ENCODE peak calls at places on chromosome 21, in four cellular contexts. One of them, this sample, is unnamed.
A peak's percentile ranks its signal among the peaks of the same experiment; 100 is the strongest.

GRCh38 chr21:38773108-38774061 is 32.3 kb upstream of the ETS2 start:
- DNase-seq in esophagus squamous epithelium: no peak
- DNase-seq in ovary: no peak
- DNase-seq in body of pancreas: no peak
- DNase-seq in this sample: no peak

GRCh38 chr21:32184059-32184458 is 94.8 kb downstream of the MIS18A start:
- DNase-seq in esophagus squamous epithelium: no peak
- DNase-seq in ovary: no peak
- DNase-seq in body of pancreas: no peak
- DNase-seq in this sample: no peak

GRCh38 chr21:30740462-30740861 is 6.6 kb downstream of the KRTAP21-2 start:
- DNase-seq in esophagus squamous epithelium: no peak
- DNase-seq in ovary: no peak
- DNase-seq in body of pancreas: no peak
- DNase-seq in this sample: no peak

GRCh38 chr21:32826317-32827167 is 55.0 kb upstream of the PAXBP1 start:
- DNase-seq in esophagus squamous epithelium: no peak
- DNase-seq in ovary: peak; percentile 24
- DNase-seq in body of pancreas: peak; percentile 54
- DNase-seq in this sample: no peak

GRCh38 chr21:38506606-38507331 is 8.5 kb upstream of the ERG start:
- DNase-seq in esophagus squamous epithelium: no peak
- DNase-seq in ovary: no peak
- DNase-seq in body of pancreas: no peak
- DNase-seq in this sample: no peak

GRCh38 chr21:42108554-42108885 is 37.4 kb downstream of the UMODL1 start:
- DNase-seq in esophagus squamous epithelium: no peak
- DNase-seq in ovary: no peak
- DNase-seq in body of pancreas: no peak
- DNase-seq in this sample: no peak

GRCh38 chr21:38148046-38148445 is 108.7 kb upstream of the KCNJ15 start:
- DNase-seq in esophagus squamous epithelium: no peak
- DNase-seq in ovary: no peak
- DNase-seq in body of pancreas: no peak
- DNase-seq in this sample: no peak

GRCh38 chr21:36437745-36438128 is 42.2 kb downstream of the CLDN14 start:
- DNase-seq in esophagus squamous epithelium: no peak
- DNase-seq in ovary: no peak
- DNase-seq in body of pancreas: peak; percentile 45
- DNase-seq in this sample: peak; percentile 55

GRCh38 chr21:21137986-21138385 is 139.8 kb downstream of the NCAM2 start:
- DNase-seq in esophagus squamous epithelium: no peak
- DNase-seq in ovary: no peak
- DNase-seq in body of pancreas: no peak
- DNase-seq in this sample: no peak

GRCh38 chr21:25441835-25442234 is 165.4 kb downstream of the MRPL39 start:
- DNase-seq in esophagus squamous epithelium: no peak
- DNase-seq in ovary: no peak
- DNase-seq in body of pancreas: no peak
- DNase-seq in this sample: no peak

GRCh38 chr21:33360281-33360680 is 35.5 kb downstream of the IFNAR1 start:
- DNase-seq in esophagus squamous epithelium: no peak
- DNase-seq in ovary: no peak
- DNase-seq in body of pancreas: no peak
- DNase-seq in this sample: no peak

GRCh38 chr21:28257276-28257675 is 735.4 kb downstream of the LTN1 start:
- DNase-seq in esophagus squamous epithelium: no peak
- DNase-seq in ovary: no peak
- DNase-seq in body of pancreas: no peak
- DNase-seq in this sample: no peak

GRCh38 chr21:42820513-42821465 is 58.5 kb downstream of the WDR4 start:
- DNase-seq in esophagus squamous epithelium: no peak
- DNase-seq in ovary: no peak
- DNase-seq in body of pancreas: no peak
- DNase-seq in this sample: peak; percentile 46

GRCh38 chr21:42679319-42679981 is 26.0 kb downstream of the PDE9A start:
- DNase-seq in esophagus squamous epithelium: no peak
- DNase-seq in ovary: no peak
- DNase-seq in body of pancreas: no peak
- DNase-seq in this sample: no peak

GRCh38 chr21:42561742-42562141 is 48.1 kb downstream of the SLC37A1 start:
- DNase-seq in esophagus squamous epithelium: no peak
- DNase-seq in ovary: no peak
- DNase-seq in body of pancreas: peak; percentile 51
- DNase-seq in this sample: no peak

GRCh38 chr21:39071623-39072214 is 111.5 kb downstream of the PSMG1 start:
- DNase-seq in esophagus squamous epithelium: no peak
- DNase-seq in ovary: no peak
- DNase-seq in body of pancreas: no peak
- DNase-seq in this sample: no peak

GRCh38 chr21:32278068-32278467 is 781 bp downstream of the MIS18A start:
- DNase-seq in esophagus squamous epithelium: no peak
- DNase-seq in ovary: no peak
- DNase-seq in body of pancreas: no peak
- DNase-seq in this sample: no peak

GRCh38 chr21:42161957-42162681 is 56.8 kb upstream of the ABCG1 start:
- DNase-seq in esophagus squamous epithelium: no peak
- DNase-seq in ovary: no peak
- DNase-seq in body of pancreas: no peak
- DNase-seq in this sample: no peak

GRCh38 chr21:41199588-41199987 is 31.6 kb downstream of the BACE2 start:
- DNase-seq in esophagus squamous epithelium: no peak
- DNase-seq in ovary: no peak
- DNase-seq in body of pancreas: no peak
- DNase-seq in this sample: no peak

GRCh38 chr21:42317826-42318746 is 2.9 kb upstream of the TFF3 start:
- DNase-seq in esophagus squamous epithelium: no peak
- DNase-seq in ovary: no peak
- DNase-seq in body of pancreas: no peak
- DNase-seq in this sample: no peak

GRCh38 chr21:25456672-25457071 is 150.6 kb downstream of the MRPL39 start:
- DNase-seq in esophagus squamous epithelium: no peak
- DNase-seq in ovary: no peak
- DNase-seq in body of pancreas: peak; percentile 46
- DNase-seq in this sample: peak; percentile 47

GRCh38 chr21:26909972-26910371 is 56.9 kb downstream of the ADAMTS5 start:
- DNase-seq in esophagus squamous epithelium: no peak
- DNase-seq in ovary: no peak
- DNase-seq in body of pancreas: no peak
- DNase-seq in this sample: no peak

GRCh38 chr21:33433001-33433400 is 29.8 kb downstream of the IFNGR2 start:
- DNase-seq in esophagus squamous epithelium: no peak
- DNase-seq in ovary: peak; percentile 9
- DNase-seq in body of pancreas: no peak
- DNase-seq in this sample: no peak

GRCh38 chr21:42505090-42505726 is 8.4 kb upstream of the SLC37A1 start:
- DNase-seq in esophagus squamous epithelium: no peak
- DNase-seq in ovary: no peak
- DNase-seq in body of pancreas: no peak
- DNase-seq in this sample: no peak

GRCh38 chr21:31283025-31283424 is 61.0 kb downstream of the TIAM1 start:
- DNase-seq in esophagus squamous epithelium: no peak
- DNase-seq in ovary: no peak
- DNase-seq in body of pancreas: no peak
- DNase-seq in this sample: peak; percentile 82

GRCh38 chr21:31191553-31191952 is 152.5 kb downstream of the TIAM1 start:
- DNase-seq in esophagus squamous epithelium: no peak
- DNase-seq in ovary: no peak
- DNase-seq in body of pancreas: no peak
- DNase-seq in this sample: no peak

GRCh38 chr21:42313501-42313969 is 1.7 kb downstream of the TFF3 start:
- DNase-seq in esophagus squamous epithelium: no peak
- DNase-seq in ovary: no peak
- DNase-seq in body of pancreas: peak; percentile 40
- DNase-seq in this sample: peak; percentile 53

GRCh38 chr21:36425286-36425685 is 40.1 kb downstream of the CHAF1B start:
- DNase-seq in esophagus squamous epithelium: no peak
- DNase-seq in ovary: no peak
- DNase-seq in body of pancreas: no peak
- DNase-seq in this sample: no peak

GRCh38 chr21:42379425-42380215 is 13.3 kb upstream of the TFF1 start:
- DNase-seq in esophagus squamous epithelium: no peak
- DNase-seq in ovary: no peak
- DNase-seq in body of pancreas: no peak
- DNase-seq in this sample: no peak

GRCh38 chr21:41054206-41054605 is 113.8 kb upstream of the BACE2 start:
- DNase-seq in esophagus squamous epithelium: no peak
- DNase-seq in ovary: no peak
- DNase-seq in body of pancreas: no peak
- DNase-seq in this sample: no peak

GRCh38 chr21:32467291-32467690 is 54.8 kb downstream of the EVA1C start:
- DNase-seq in esophagus squamous epithelium: no peak
- DNase-seq in ovary: no peak
- DNase-seq in body of pancreas: no peak
- DNase-seq in this sample: no peak

GRCh38 chr21:43611598-43612369 is 47.5 kb downstream of the HSF2BP start:
- DNase-seq in esophagus squamous epithelium: no peak
- DNase-seq in ovary: peak; percentile 72
- DNase-seq in body of pancreas: peak; percentile 78
- DNase-seq in this sample: peak; percentile 78

GRCh38 chr21:31316488-31317169 is 27.4 kb downstream of the TIAM1 start:
- DNase-seq in esophagus squamous epithelium: no peak
- DNase-seq in ovary: no peak
- DNase-seq in body of pancreas: no peak
- DNase-seq in this sample: no peak

GRCh38 chr21:31446206-31446900 is 102.3 kb upstream of the TIAM1 start:
- DNase-seq in esophagus squamous epithelium: no peak
- DNase-seq in ovary: no peak
- DNase-seq in body of pancreas: no peak
- DNase-seq in this sample: no peak

GRCh38 chr21:40622531-40622930 is 224.4 kb downstream of the DSCAM start:
- DNase-seq in esophagus squamous epithelium: no peak
- DNase-seq in ovary: no peak
- DNase-seq in body of pancreas: no peak
- DNase-seq in this sample: no peak

GRCh38 chr21:34887729-34888568 is 161.2 kb downstream of the RUNX1 start:
- DNase-seq in esophagus squamous epithelium: no peak
- DNase-seq in ovary: peak; percentile 73
- DNase-seq in body of pancreas: peak; percentile 72
- DNase-seq in this sample: peak; percentile 82

GRCh38 chr21:34889537-34890257 is 159.4 kb downstream of the RUNX1 start:
- DNase-seq in esophagus squamous epithelium: no peak
- DNase-seq in ovary: peak; percentile 82
- DNase-seq in body of pancreas: peak; percentile 78
- DNase-seq in this sample: peak; percentile 86

GRCh38 chr21:34888569-34889286 is 160.4 kb downstream of the RUNX1 start:
- DNase-seq in esophagus squamous epithelium: peak; percentile 58
- DNase-seq in ovary: peak; percentile 89
- DNase-seq in body of pancreas: peak; percentile 97
- DNase-seq in this sample: peak; percentile 97

GRCh38 chr21:34890258-34890723 is 158.8 kb downstream of the RUNX1 start:
- DNase-seq in esophagus squamous epithelium: no peak
- DNase-seq in ovary: no peak
- DNase-seq in body of pancreas: no peak
- DNase-seq in this sample: no peak

DNA sequence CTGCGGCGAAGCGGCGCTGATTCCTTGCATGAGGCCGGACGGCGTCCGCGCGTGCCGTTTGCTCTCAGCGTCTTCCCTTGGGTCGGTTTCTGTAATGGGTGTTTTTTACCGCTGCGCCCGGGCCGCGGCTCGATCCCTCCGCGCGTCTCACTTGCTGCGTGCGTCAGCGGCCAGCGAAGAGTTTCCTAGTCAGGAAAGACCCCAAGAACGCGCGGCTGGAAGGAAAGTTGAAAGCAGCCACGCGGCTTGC is 159.9 kb downstream of the RUNX1 start:
- DNase-seq in esophagus squamous epithelium: no peak
- DNase-seq in ovary: peak; percentile 67
- DNase-seq in body of pancreas: no peak
- DNase-seq in this sample: peak; percentile 57
- H3K4me1 ChIP-seq in esophagus squamous epithelium: peaks cover 66% of the 10 kb centered on the region
- H3K4me1 ChIP-seq in ovary: peaks cover 2% of the 10 kb centered on the region
- H3K4me1 ChIP-seq in body of pancreas: peaks cover 50% of the 10 kb centered on the region
- H3K4me1 ChIP-seq in this sample: peaks cover 15% of the 10 kb centered on the region

DNA sequence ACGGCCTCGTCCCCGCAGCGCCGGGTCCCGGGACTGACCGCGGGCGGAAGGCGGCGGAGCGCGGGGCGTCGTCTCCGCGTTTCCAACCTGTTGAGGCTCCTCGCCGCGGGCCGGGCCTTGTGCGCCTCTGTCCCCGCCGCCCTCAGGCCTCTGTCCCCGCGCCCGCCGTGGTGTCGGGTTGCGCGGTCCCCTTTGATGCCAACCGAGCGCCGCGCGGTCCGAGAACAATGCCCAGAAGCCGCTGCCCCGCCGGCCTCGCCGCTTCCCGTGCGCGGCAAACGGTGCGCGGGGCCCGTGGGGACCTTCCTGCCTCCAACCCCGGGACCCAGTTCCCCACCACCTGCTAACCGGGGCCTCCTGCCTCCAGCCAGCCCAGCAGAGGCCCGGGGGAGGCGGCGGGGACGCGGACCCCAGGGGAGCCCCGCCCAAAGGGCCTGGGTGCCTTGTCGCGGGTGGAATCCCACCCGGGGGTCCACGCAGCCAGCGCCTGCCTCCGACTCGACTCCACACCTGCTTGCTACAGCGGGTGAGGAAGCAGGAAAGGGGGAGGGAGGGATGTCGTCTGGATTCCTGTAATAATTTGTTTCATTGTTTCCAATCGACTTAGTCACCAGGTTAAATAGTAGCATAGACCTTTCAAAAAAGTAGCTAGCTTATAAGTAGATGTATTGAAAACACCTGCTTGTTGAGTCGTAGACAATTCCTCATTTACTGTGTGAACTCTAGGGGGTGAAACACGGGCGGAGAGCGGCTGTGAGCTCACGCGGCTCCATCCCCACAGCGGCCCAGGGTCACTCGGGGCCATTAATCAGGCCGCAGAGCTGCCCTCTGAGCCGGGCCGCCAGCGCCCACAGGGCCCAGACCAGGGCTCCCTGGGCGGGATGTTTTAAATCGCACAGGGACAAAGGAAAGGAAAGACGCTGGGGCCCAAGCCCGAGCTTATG is 1.1 kb downstream of the COL18A1 start:
- DNase-seq in esophagus squamous epithelium: no peak
- DNase-seq in ovary: peak; percentile 55
- DNase-seq in body of pancreas: peak; percentile 50
- DNase-seq in this sample: no peak
- H3K4me3 ChIP-seq in esophagus squamous epithelium: peak overlapping the region; percentile 77
- H3K4me3 ChIP-seq in ovary: peak overlapping the region; percentile 68
- H3K4me3 ChIP-seq in body of pancreas: no peak overlapping the region
- H3K4me3 ChIP-seq in this sample: peak overlapping the region; percentile 58

GRCh38 chr21:14486869-14487268 is 59.2 kb downstream of the SAMSN1 start:
- DNase-seq in esophagus squamous epithelium: no peak
- DNase-seq in ovary: no peak
- DNase-seq in body of pancreas: no peak
- DNase-seq in this sample: no peak
- TF ChIP-seq POLR2A in esophagus squamous epithelium: no peak
- TF ChIP-seq POLR2A in ovary: no peak
- TF ChIP-seq POLR2A in body of pancreas: no peak
- TF ChIP-seq POLR2A in this sample: no peak

DNA sequence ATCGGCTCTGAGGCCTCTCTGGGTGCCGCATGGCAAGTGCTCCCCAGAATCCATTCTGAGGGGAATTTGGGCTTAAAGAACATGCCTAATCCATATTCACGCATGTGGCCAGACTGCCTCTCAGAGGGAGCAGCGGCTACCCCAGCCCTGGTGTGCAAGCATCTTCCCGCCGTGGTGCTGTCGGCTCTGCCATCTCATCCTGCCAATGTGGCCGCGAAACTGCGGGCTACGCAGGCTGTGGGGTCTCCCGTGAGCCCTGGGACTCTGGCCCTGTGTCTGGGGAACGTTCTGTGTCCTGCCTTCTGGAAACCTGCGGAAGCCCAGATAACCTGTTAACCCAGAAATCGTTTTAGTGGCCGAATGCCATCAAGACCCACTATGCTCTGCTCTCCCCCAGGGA is 60.7 kb downstream of the SLC19A1 start:
- DNase-seq in esophagus squamous epithelium: no peak
- DNase-seq in ovary: no peak
- DNase-seq in body of pancreas: no peak
- DNase-seq in this sample: no peak
- H3K4me1 ChIP-seq in esophagus squamous epithelium: peaks cover 12% of the 10 kb centered on the region
- H3K4me1 ChIP-seq in ovary: no peaks in the 10 kb centered on the region
- H3K4me1 ChIP-seq in body of pancreas: peaks cover 12% of the 10 kb centered on the region
- H3K4me1 ChIP-seq in this sample: peaks cover 11% of the 10 kb centered on the region